ENCODE peak calls at places on chromosomes 1 and 21, in nine cellular contexts. One of them, this sample, is unnamed.

GRCh38 chr1:206828765-206829164 is 36.7 kb upstream of the IL20 start:
- DNase-seq in K562: no peak
- DNase-seq in HepG2: no peak
- DNase-seq in fibroblast of lung: no peak
- DNase-seq in GM23248: no peak
- DNase-seq in PC-3: no peak
- DNase-seq in HCT116: no peak
- DNase-seq in hepatocyte: no peak
- DNase-seq in GM23338: no peak
- DNase-seq in this sample: no peak

GRCh38 chr1:203371288-203371687 is 20.4 kb upstream of the FMOD start:
- DNase-seq in K562: no peak
- DNase-seq in HepG2: no peak
- DNase-seq in fibroblast of lung: no peak
- DNase-seq in GM23248: no peak
- DNase-seq in PC-3: no peak
- DNase-seq in HCT116: no peak
- DNase-seq in hepatocyte: no peak
- DNase-seq in GM23338: no peak
- DNase-seq in this sample: no peak

GRCh38 chr1:31714442-31715096 is 10.8 kb upstream of the COL16A1 start:
- DNase-seq in K562: peak; percentile 67
- DNase-seq in HepG2: peak; percentile 39
- DNase-seq in fibroblast of lung: peak; percentile 70
- DNase-seq in GM23248: peak; percentile 86
- DNase-seq in PC-3: peak; percentile 57
- DNase-seq in HCT116: no peak
- DNase-seq in hepatocyte: peak; percentile 89
- DNase-seq in GM23338: peak; percentile 83
- DNase-seq in this sample: peak; percentile 73

GRCh38 chr1:170214117-170214979 is 68.6 kb downstream of the NTMT2 start:
- DNase-seq in K562: no peak
- DNase-seq in HepG2: no peak
- DNase-seq in fibroblast of lung: peak; percentile 43
- DNase-seq in GM23248: no peak
- DNase-seq in PC-3: no peak
- DNase-seq in HCT116: no peak
- DNase-seq in hepatocyte: no peak
- DNase-seq in GM23338: no peak
- DNase-seq in this sample: no peak

GRCh38 chr1:147073062-147073432 is 99.2 kb downstream of the PRKAB2 start:
- DNase-seq in K562: no peak
- DNase-seq in HepG2: no peak
- DNase-seq in fibroblast of lung: no peak
- DNase-seq in GM23248: no peak
- DNase-seq in PC-3: no peak
- DNase-seq in HCT116: no peak
- DNase-seq in hepatocyte: no peak
- DNase-seq in GM23338: peak; percentile 61
- DNase-seq in this sample: no peak

GRCh38 chr1:165481820-165482532 is 37.0 kb upstream of the RXRG start:
- DNase-seq in K562: no peak
- DNase-seq in HepG2: no peak
- DNase-seq in fibroblast of lung: peak; percentile 80
- DNase-seq in GM23248: peak; percentile 94
- DNase-seq in PC-3: peak; percentile 98
- DNase-seq in HCT116: peak; percentile 28
- DNase-seq in hepatocyte: peak; percentile 79
- DNase-seq in GM23338: peak; percentile 17
- DNase-seq in this sample: peak; percentile 63

GRCh38 chr1:203929741-203930309 is 68.4 kb downstream of the SNRPE start:
- DNase-seq in K562: no peak
- DNase-seq in HepG2: no peak
- DNase-seq in fibroblast of lung: no peak
- DNase-seq in GM23248: no peak
- DNase-seq in PC-3: no peak
- DNase-seq in HCT116: no peak
- DNase-seq in hepatocyte: no peak
- DNase-seq in GM23338: no peak
- DNase-seq in this sample: no peak

GRCh38 chr1:162285149-162285561 is 91.5 kb downstream of the SPATA46 start:
- DNase-seq in K562: no peak
- DNase-seq in HepG2: peak; percentile 72
- DNase-seq in fibroblast of lung: no peak
- DNase-seq in GM23248: no peak
- DNase-seq in PC-3: peak; percentile 96
- DNase-seq in HCT116: no peak
- DNase-seq in hepatocyte: peak; percentile 81
- DNase-seq in GM23338: peak; percentile 9
- DNase-seq in this sample: no peak

GRCh38 chr1:41003640-41004220 is 17.8 kb downstream of the SLFNL1 start:
- DNase-seq in K562: peak; percentile 90
- DNase-seq in HepG2: peak; percentile 87
- DNase-seq in fibroblast of lung: peak; percentile 99
- DNase-seq in GM23248: peak; percentile 99
- DNase-seq in PC-3: peak; percentile 99
- DNase-seq in HCT116: peak; percentile 92
- DNase-seq in hepatocyte: peak; percentile 93
- DNase-seq in GM23338: peak; percentile 27
- DNase-seq in this sample: peak; percentile 98

GRCh38 chr1:179025975-179026812 is 500 bp downstream of the FAM20B start:
- DNase-seq in K562: peak; percentile 96
- DNase-seq in HepG2: peak; percentile 58
- DNase-seq in fibroblast of lung: peak; percentile 52
- DNase-seq in GM23248: peak; percentile 75
- DNase-seq in PC-3: peak; percentile 76
- DNase-seq in HCT116: peak; percentile 39
- DNase-seq in hepatocyte: peak; percentile 92
- DNase-seq in GM23338: peak; percentile 81
- DNase-seq in this sample: peak; percentile 72
- TF ChIP-seq EZH2 in K562: no peak
- TF ChIP-seq EZH2 in HepG2: no peak
- TF ChIP-seq EZH2 in fibroblast of lung: no peak
- TF ChIP-seq EZH2 in GM23248: no peak
- TF ChIP-seq EZH2 in PC-3: no peak
- TF ChIP-seq EZH2 in HCT116: no peak
- TF ChIP-seq EZH2 in hepatocyte: no peak
- TF ChIP-seq EZH2 in GM23338: no peak
- TF ChIP-seq EZH2 in this sample: no peak

GRCh38 chr1:183640193-183640592 is 4.6 kb upstream of the ARPC5 start:
- DNase-seq in K562: no peak
- DNase-seq in HepG2: peak; percentile 81
- DNase-seq in fibroblast of lung: no peak
- DNase-seq in GM23248: no peak
- DNase-seq in PC-3: no peak
- DNase-seq in HCT116: no peak
- DNase-seq in hepatocyte: no peak
- DNase-seq in GM23338: no peak
- DNase-seq in this sample: no peak
- H3K27ac ChIP-seq in K562: no peak overlapping the region
- H3K27ac ChIP-seq in HepG2: peak overlapping the region; percentile 22
- H3K27ac ChIP-seq in fibroblast of lung: no peak overlapping the region
- H3K27ac ChIP-seq in GM23248: no peak overlapping the region
- H3K27ac ChIP-seq in PC-3: no peak overlapping the region
- H3K27ac ChIP-seq in HCT116: no peak overlapping the region
- H3K27ac ChIP-seq in hepatocyte: no peak overlapping the region
- H3K27ac ChIP-seq in GM23338: no peak overlapping the region
- H3K27ac ChIP-seq in this sample: no peak overlapping the region

DNA sequence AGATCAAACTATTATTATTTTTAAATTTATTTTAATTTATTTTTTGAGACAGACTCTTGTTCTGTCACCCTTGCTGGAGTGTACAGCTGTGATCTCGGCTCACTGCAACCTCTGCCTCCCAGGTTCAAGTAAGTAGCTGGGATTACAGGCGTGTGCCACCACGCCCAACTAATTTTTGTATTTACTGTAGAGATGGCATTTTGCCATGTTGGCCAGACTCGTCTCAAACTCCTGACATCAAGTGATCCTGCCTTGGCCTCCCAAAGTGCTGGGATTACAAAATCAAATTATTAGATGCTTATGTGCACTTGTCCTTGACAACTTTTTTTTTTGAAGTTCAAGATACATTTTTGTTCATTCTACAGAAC is 15.4 kb downstream of the LIN9 start:
- DNase-seq in K562: no peak
- DNase-seq in HepG2: no peak
- DNase-seq in fibroblast of lung: no peak
- DNase-seq in GM23248: no peak
- DNase-seq in PC-3: no peak
- DNase-seq in HCT116: no peak
- DNase-seq in hepatocyte: no peak
- DNase-seq in GM23338: no peak
- DNase-seq in this sample: no peak
- H3K36me3 ChIP-seq in K562: peaks cover 62% of the 10 kb centered on the region
- H3K36me3 ChIP-seq in HepG2: peaks cover 6% of the 10 kb centered on the region
- H3K36me3 ChIP-seq in fibroblast of lung: no peaks in the 10 kb centered on the region
- H3K36me3 ChIP-seq in GM23248: no peaks in the 10 kb centered on the region
- H3K36me3 ChIP-seq in PC-3: peaks cover 46% of the 10 kb centered on the region
- H3K36me3 ChIP-seq in HCT116: peaks cover 4% of the 10 kb centered on the region
- H3K36me3 ChIP-seq in hepatocyte: no peaks in the 10 kb centered on the region
- H3K36me3 ChIP-seq in GM23338: peaks cover 38% of the 10 kb centered on the region
- H3K36me3 ChIP-seq in this sample: peaks cover 45% of the 10 kb centered on the region

DNA sequence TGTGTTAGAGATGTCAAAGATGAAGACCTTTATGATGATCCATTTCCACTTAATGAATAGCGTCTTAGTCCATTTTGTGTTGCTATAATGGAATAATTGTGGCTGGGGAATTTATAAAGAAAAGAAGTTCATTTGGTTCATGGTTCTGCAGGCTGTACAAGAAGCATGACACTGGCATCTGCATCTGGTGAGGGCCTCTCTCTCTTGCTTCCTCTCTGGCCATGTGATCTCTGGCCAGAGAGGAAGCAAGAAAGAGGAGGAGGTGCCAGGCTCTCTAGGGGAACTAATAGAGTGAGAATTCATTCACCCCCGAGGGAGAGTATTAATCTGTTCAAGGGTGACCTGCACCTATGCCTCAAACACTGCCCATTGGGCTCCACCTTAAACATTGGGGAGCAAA is 242.8 kb downstream of the DISC1 start:
- DNase-seq in K562: no peak
- DNase-seq in HepG2: no peak
- DNase-seq in fibroblast of lung: no peak
- DNase-seq in GM23248: no peak
- DNase-seq in PC-3: no peak
- DNase-seq in HCT116: no peak
- DNase-seq in hepatocyte: no peak
- DNase-seq in GM23338: no peak
- DNase-seq in this sample: no peak
- TF ChIP-seq EZH2 in K562: no peak
- TF ChIP-seq EZH2 in HepG2: no peak
- TF ChIP-seq EZH2 in fibroblast of lung: no peak
- TF ChIP-seq EZH2 in GM23248: no peak
- TF ChIP-seq EZH2 in PC-3: no peak
- TF ChIP-seq EZH2 in HCT116: no peak
- TF ChIP-seq EZH2 in hepatocyte: no peak
- TF ChIP-seq EZH2 in GM23338: no peak
- TF ChIP-seq EZH2 in this sample: no peak

DNA sequence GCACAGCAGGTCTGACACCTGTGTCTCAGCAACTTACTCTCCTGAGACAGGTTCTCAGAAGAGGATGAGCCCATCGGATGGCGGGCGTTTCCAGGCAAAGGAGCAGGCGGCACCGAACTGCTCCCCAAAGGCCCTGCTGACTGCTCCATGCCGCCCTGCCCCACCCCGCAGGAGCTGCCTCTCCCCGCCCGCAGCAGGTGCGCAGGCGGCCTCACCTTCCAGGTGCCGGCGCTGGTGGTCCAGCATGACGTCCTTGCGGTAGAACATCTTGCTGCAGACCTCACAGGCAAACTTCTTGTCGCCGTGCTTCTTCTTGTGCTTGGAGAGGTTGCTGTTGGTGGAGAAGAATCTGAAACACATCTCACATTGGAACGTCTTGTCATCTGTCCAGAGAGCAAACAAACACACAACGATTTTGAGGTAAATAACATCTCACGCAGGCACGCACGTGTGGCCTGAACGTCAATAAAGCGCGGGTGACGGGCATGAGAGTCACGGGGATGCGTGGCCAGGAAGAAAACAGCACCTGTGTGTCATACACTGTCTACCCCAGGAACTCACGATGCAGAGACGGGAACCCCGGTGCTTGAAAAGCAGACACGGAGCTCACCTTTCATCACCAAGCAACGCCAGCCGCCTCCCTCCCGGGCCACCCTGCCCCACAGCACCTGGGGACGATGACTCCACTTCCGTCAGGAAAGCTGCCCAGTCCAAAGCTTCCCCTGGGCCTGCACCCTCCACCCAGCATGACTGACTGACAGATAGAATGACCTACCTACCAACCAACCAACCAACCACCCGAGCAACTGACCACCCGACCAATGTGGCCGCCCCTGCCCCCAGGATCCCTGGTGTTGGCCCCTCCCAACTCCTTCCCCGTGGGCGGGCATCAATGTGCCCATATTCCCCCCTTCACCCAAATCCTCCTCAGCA is 50.9 kb downstream of the PRDM15 start:
- DNase-seq in K562: peak; percentile 28
- DNase-seq in HepG2: no peak
- DNase-seq in fibroblast of lung: no peak
- DNase-seq in GM23248: peak; percentile 18
- DNase-seq in PC-3: no peak
- DNase-seq in HCT116: no peak
- DNase-seq in hepatocyte: no peak
- DNase-seq in GM23338: no peak
- DNase-seq in this sample: no peak
- H3K27ac ChIP-seq in K562: no peak overlapping the region
- H3K27ac ChIP-seq in HepG2: no peak overlapping the region
- H3K27ac ChIP-seq in fibroblast of lung: no peak overlapping the region
- H3K27ac ChIP-seq in GM23248: no peak overlapping the region
- H3K27ac ChIP-seq in PC-3: no peak overlapping the region
- H3K27ac ChIP-seq in HCT116: no peak overlapping the region
- H3K27ac ChIP-seq in hepatocyte: no peak overlapping the region
- H3K27ac ChIP-seq in GM23338: no peak overlapping the region
- H3K27ac ChIP-seq in this sample: no peak overlapping the region

This sample was measured in A673.